ENCODE peak calls at places on chromosome 14, in eight cellular contexts. C, T, L, Z, X, D, I and R are unnamed samples.

GRCh38 chr14:59831121-59831730 is 39.4 kb downstream of the RTN1 start:
- DNase-seq in C (no peak), X (no peak), L (no peak), I (no peak), T (no peak), Z (no peak), D (no peak), R (no peak)

GRCh38 chr14:73432124-73432523 is 26.2 kb downstream of the NUMB start:
- DNase-seq in I (no peak), C (no peak), X (no peak), L (no peak), Z (no peak), T (no peak), D (no peak), R (no peak)

GRCh38 chr14:32984531-32984930 is 45.9 kb downstream of the NPAS3 start:
- DNase-seq in C (no peak), X (no peak), Z (no peak), D (no peak), T (no peak), L (no peak), I (no peak), R (no peak)

GRCh38 chr14:21074398-21075272 is 4.5 kb downstream of the ARHGEF40 start:
- DNase-seq in D (no peak), L (no peak), I (no peak), C (no peak), T (no peak), X (no peak), Z (no peak), R (no peak)

GRCh38 chr14:68974759-68975347 is 4.2 kb downstream of the ACTN1 start:
- DNase-seq in T (no peak), D (no peak), X (no peak), L (no peak), C (no peak), I (no peak), Z (no peak), R (no peak)

GRCh38 chr14:29236401-29236800 is 469.8 kb downstream of the FOXG1 start:
- DNase-seq in C (no peak), X (no peak), L (no peak), T (no peak), Z (no peak), I (no peak), D (no peak), R (no peak)

GRCh38 chr14:74879427-74880180 is 2.1 kb upstream of the DLST start:
- DNase-seq in L (no peak), Z (no peak), C (no peak), X (no peak), T (no peak), D (no peak), I (no peak), R (no peak)

GRCh38 chr14:105855246-105855892 is 329.0 kb downstream of the TMEM121 start:
- DNase-seq in D (no peak), T (no peak), Z (no peak), L (no peak), I (no peak), C (no peak), X (peak; percentile 6), R (no peak)

GRCh38 chr14:55028066-55028465 is 1.0 kb downstream of the SOCS4 start:
- DNase-seq in T (no peak), C (no peak), I (no peak), L (peak; percentile 19), D (no peak), Z (no peak), X (no peak), R (no peak)

GRCh38 chr14:74614508-74615495 is 2.8 kb upstream of the LTBP2 start:
- DNase-seq in Z (no peak), I (no peak), C (no peak), L (no peak), T (no peak), D (no peak), X (no peak), R (peak; percentile 50)

GRCh38 chr14:104390221-104390931 is 189.2 kb upstream of the C14orf180 start:
- DNase-seq in L (no peak), X (peak; percentile 3), D (no peak), I (no peak), T (no peak), Z (peak; percentile 5), C (no peak), R (no peak)

GRCh38 chr14:47826809-47827208 is 151.4 kb upstream of the MDGA2 start:
- DNase-seq in T (no peak), X (no peak), D (no peak), L (no peak), I (no peak), Z (no peak), C (no peak), R (no peak)

GRCh38 chr14:31898835-31899528 is 178.1 kb upstream of the ARHGAP5 start:
- DNase-seq in I (no peak), T (no peak), L (no peak), C (no peak), X (no peak), D (no peak), Z (no peak), R (no peak)

GRCh38 chr14:81234268-81234667 is 13.5 kb upstream of the GTF2A1 start:
- DNase-seq in T (no peak), D (no peak), I (no peak), C (peak; percentile 31), Z (no peak), X (no peak), L (peak; percentile 55), R (no peak)

GRCh38 chr14:21852061-21852664 is 178.5 kb upstream of the OR4E1 start:
- DNase-seq in Z (no peak), D (no peak), X (peak; percentile 72), L (peak; percentile 35), T (peak; percentile 21), C (peak; percentile 18), I (peak; percentile 35), R (peak; percentile 55)

GRCh38 chr14:89276424-89276975 is 140.5 kb downstream of the FOXN3 start:
- DNase-seq in C (no peak), L (peak; percentile 16), D (peak; percentile 4), I (no peak), Z (no peak), X (no peak), T (no peak), R (peak; percentile 93)

GRCh38 chr14:102888748-102889147 is 33.7 kb upstream of the AMN start:
- DNase-seq in C (no peak), L (no peak), Z (no peak), D (no peak), I (no peak), X (no peak), T (no peak), R (no peak)

GRCh38 chr14:67564236-67564635 is 31.1 kb downstream of the PLEKHH1 start:
- DNase-seq in D (no peak), Z (no peak), I (no peak), T (no peak), L (no peak), X (no peak), C (no peak), R (no peak)

GRCh38 chr14:30610719-30611388 is 11.3 kb upstream of the SCFD1 start:
- DNase-seq in I (peak; percentile 55), D (no peak), C (peak; percentile 86), Z (peak; percentile 36), X (peak; percentile 25), L (peak; percentile 87), T (no peak), R (peak; percentile 27)

GRCh38 chr14:65206078-65206447 is 103.7 kb upstream of the MAX start:
- DNase-seq in T (no peak), L (no peak), I (no peak), D (no peak), Z (no peak), C (no peak), X (no peak), R (no peak)
- H3K4me3 ChIP-seq in T (no peak overlapping the region), L (no peak overlapping the region), I (no peak overlapping the region), D (no peak overlapping the region), Z (no peak overlapping the region), C (no peak overlapping the region), X (no peak overlapping the region), R (peak overlapping the region; percentile 17)

DNA sequence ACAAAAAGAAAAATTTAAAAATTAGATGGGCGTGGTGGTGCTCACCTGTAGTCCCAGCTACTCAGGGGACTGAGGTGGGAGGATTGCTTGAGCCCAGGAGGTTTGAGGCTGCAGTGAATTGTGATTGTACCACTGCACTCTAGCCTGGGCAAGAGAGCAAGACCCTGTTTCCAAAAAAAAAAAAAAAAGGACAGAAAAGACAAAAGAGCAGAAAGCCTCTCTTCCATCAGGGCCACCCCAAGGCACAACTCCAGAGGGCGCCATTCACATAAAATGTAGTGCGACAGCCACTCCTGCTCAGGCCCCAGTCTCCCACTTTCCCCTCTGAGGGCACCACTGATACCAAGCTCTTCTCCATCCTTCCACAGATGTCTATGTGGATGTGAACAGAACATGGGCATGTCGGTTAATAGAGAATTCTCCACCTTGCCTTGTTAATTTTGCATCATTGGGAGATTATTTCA is 41.8 kb downstream of the DGLUCY start:
- DNase-seq in I (no peak), L (no peak), D (no peak), T (no peak), Z (no peak), X (no peak), C (no peak), R (no peak)
- TF ChIP-seq CTCF in I (no peak), L (no peak), D (no peak), T (no peak), Z (no peak), X (no peak), C (no peak), R (no peak)

GRCh38 chr14:25049127-25049558 is 804 bp downstream of the STXBP6 start:
- DNase-seq in C (peak; percentile 17), Z (peak; percentile 13), I (no peak), X (no peak), T (peak; percentile 30), L (peak; percentile 16), D (no peak), R (no peak)
- H3K4me3 ChIP-seq in C (peak overlapping the region; percentile 55), Z (peak overlapping the region; percentile 72), I (peak overlapping the region; percentile 55), X (peak overlapping the region; percentile 82), T (peak overlapping the region; percentile 77), L (peak overlapping the region; percentile 45), D (peak overlapping the region; percentile 66), R (no peak overlapping the region)

DNA sequence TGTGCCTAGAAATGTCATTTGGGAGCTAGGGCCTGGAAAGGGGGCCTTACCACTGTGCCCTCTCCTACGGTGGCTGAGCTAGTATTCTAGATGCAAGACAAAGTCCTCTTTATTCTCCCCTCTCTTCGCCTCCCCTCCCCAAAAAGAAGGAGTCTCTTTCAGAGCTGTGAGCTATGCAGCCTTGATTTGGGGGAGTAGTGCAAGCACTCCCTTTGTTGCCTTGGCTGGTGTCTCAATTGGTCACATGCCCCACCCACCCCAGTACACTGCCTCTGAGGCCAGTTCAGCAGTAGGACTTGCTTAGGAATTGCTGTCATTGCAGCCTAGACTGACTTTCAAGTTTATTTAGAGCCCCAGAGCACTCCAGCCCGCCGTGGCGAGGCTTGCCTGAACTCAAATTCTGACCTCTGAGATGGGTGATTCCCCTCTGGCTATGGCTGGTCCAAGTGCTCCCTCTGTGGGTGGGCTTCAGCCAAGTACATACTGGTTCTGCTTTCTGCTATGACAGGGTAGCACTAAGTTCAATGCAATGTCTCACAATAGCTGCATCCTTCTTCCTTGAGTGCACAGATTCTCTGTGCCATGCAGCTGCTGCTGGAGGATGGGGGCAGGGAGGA is 37.0 kb upstream of the FBXO33 start:
- DNase-seq in I (no peak), L (peak; percentile 30), T (no peak), X (no peak), D (no peak), C (peak; percentile 13), Z (no peak), R (peak; percentile 83)
- TF ChIP-seq CTCF in I (no peak), L (peak; percentile 28), T (peak; percentile 5), X (no peak), D (no peak), C (peak; percentile 21), Z (peak; percentile 22), R (peak; percentile 70)

GRCh38 chr14:101705733-101706508 is 55.6 kb upstream of the PPP2R5C start:
- DNase-seq in D (no peak), X (no peak), I (peak; percentile 28), Z (peak; percentile 72), C (peak; percentile 61), T (peak; percentile 75), L (peak; percentile 76), R (peak; percentile 48)
- H3K4me3 ChIP-seq in D (no peak overlapping the region), X (peak overlapping the region; percentile 38), I (peak overlapping the region; percentile 56), Z (peak overlapping the region; percentile 37), C (no peak overlapping the region), T (peak overlapping the region; percentile 54), L (no peak overlapping the region), R (peak overlapping the region; percentile 37)